ENCODE peak calls at places on chromosomes 6 and 20, in nine cellular contexts. O is A549, D is mucosa of descending colon, X is fibroblast of mammary gland, Q is transverse colon, W is uterus, V is heart right ventricle, N is HCT116, M is fibroblast of lung. P is an unnamed sample.

GRCh38 chr6:105302617-105303128 is 100.2 kb downstream of the PREP start:
- DNase-seq in O (no peak), D (no peak), X (no peak), Q (no peak), W (no peak), V (no peak), N (no peak), M (no peak), P (no peak)

GRCh38 chr6:116530436-116530835 is 15.0 kb downstream of the TRAPPC3L start:
- DNase-seq in O (no peak), D (no peak), X (no peak), Q (no peak), W (no peak), V (no peak), N (no peak), M (peak), P (no peak)

GRCh38 chr20:208937-209566 is 18.0 kb upstream of the DEFB129 start:
- DNase-seq in O (peak), D (peak), X (peak), Q (no peak), W (no peak), V (peak), N (peak), M (peak), P (no peak)

GRCh38 chr6:116265081-116265829 is 11.4 kb upstream of the TSPYL4 start:
- DNase-seq in O (no peak), D (peak), X (peak), Q (no peak), W (no peak), V (no peak), N (no peak), M (no peak), P (no peak)

GRCh38 chr6:13302751-13303667 is 25.3 kb downstream of the TBC1D7 start:
- DNase-seq in O (peak), D (peak), X (peak), Q (peak), W (peak), V (peak), N (peak), M (peak), P (peak)

GRCh38 chr6:17865243-17865642 is 122.2 kb downstream of the KIF13A start:
- DNase-seq in O (no peak), D (peak), X (no peak), Q (peak), W (peak), V (no peak), N (peak), M (no peak), P (peak)

GRCh38 chr20:60868316-60868891 is 383.7 kb upstream of the CDH4 start:
- DNase-seq in O (no peak), D (no peak), X (peak), Q (no peak), W (no peak), V (no peak), N (no peak), M (no peak), P (no peak)

GRCh38 chr20:62800314-62801259 is 4.0 kb upstream of the OGFR start:
- DNase-seq in O (no peak), D (no peak), X (no peak), Q (no peak), W (no peak), V (no peak), N (no peak), M (no peak), P (no peak)

GRCh38 chr6:169528755-169529154 is 173.1 kb downstream of the WDR27 start:
- DNase-seq in O (no peak), D (no peak), X (peak), Q (no peak), W (no peak), V (no peak), N (no peak), M (no peak), P (no peak)

GRCh38 chr6:32406857-32407256 is at the start of gene BTNL2:
- DNase-seq in O (no peak), D (no peak), X (no peak), Q (no peak), W (no peak), V (no peak), N (no peak), M (no peak), P (no peak)

GRCh38 chr20:36856691-36857635 is 19.0 kb upstream of the TLDC2 start:
- DNase-seq in O (no peak), D (peak), X (peak), Q (no peak), W (no peak), V (peak), N (no peak), M (peak), P (no peak)

GRCh38 chr6:409370-409972 is 17.9 kb downstream of the IRF4 start:
- DNase-seq in O (no peak), D (no peak), X (no peak), Q (no peak), W (no peak), V (no peak), N (no peak), M (no peak), P (no peak)

GRCh38 chr20:49397525-49397924 is 84.9 kb downstream of the KCNB1 start:
- DNase-seq in O (peak), D (no peak), X (peak), Q (no peak), W (no peak), V (no peak), N (no peak), M (peak), P (peak)

GRCh38 chr6:144156334-144156733 is 6.0 kb downstream of the STX11 start:
- DNase-seq in O (no peak), D (no peak), X (no peak), Q (no peak), W (no peak), V (no peak), N (no peak), M (peak), P (no peak)
- H3K4me3 ChIP-seq in O (no peak), D (no peak), X (no peak), Q (no peak), W (no peak), V (no peak), N (no peak), M (no peak), P (no peak)

GRCh38 chr6:73774311-73774766 is 78.3 kb downstream of the CD109 start:
- DNase-seq in O (peak), D (peak), X (peak), Q (peak), W (peak), V (peak), N (peak), M (peak), P (peak)
- H3K4me3 ChIP-seq in O (no peak), D (no peak), X (no peak), Q (no peak), W (no peak), V (no peak), N (no peak), M (no peak), P (no peak)

GRCh38 chr6:28977351-28978136 is 27.6 kb downstream of the ZNF311 start:
- DNase-seq in O (no peak), D (no peak), X (peak), Q (no peak), W (no peak), V (no peak), N (no peak), M (peak), P (no peak)
- H3K4me3 ChIP-seq in O (no peak), D (no peak), X (peak), Q (peak), W (no peak), V (no peak), N (no peak), M (no peak), P (no peak)

GRCh38 chr6:11681770-11682169 is 96.8 kb downstream of the ADTRP start:
- DNase-seq in O (no peak), D (no peak), X (no peak), Q (no peak), W (no peak), V (no peak), N (no peak), M (no peak), P (no peak)

GRCh38 chr6:11689847-11690246 is 88.8 kb downstream of the ADTRP start:
- DNase-seq in O (no peak), D (no peak), X (no peak), Q (no peak), W (no peak), V (no peak), N (no peak), M (no peak), P (no peak)

GRCh38 chr6:11682525-11682924 is 96.1 kb downstream of the ADTRP start:
- DNase-seq in O (no peak), D (no peak), X (peak), Q (no peak), W (no peak), V (no peak), N (no peak), M (peak), P (no peak)

GRCh38 chr6:11681357-11681756 is 97.2 kb downstream of the ADTRP start:
- DNase-seq in O (no peak), D (no peak), X (no peak), Q (no peak), W (no peak), V (no peak), N (no peak), M (no peak), P (no peak)

GRCh38 chr6:11685411-11686093 is 93.1 kb downstream of the ADTRP start:
- DNase-seq in O (peak), D (no peak), X (peak), Q (no peak), W (no peak), V (no peak), N (peak), M (no peak), P (peak)
- H3K4me3 ChIP-seq in O (no peak), D (no peak), X (no peak), Q (no peak), W (no peak), V (no peak), N (peak), M (no peak), P (no peak)

DNA sequence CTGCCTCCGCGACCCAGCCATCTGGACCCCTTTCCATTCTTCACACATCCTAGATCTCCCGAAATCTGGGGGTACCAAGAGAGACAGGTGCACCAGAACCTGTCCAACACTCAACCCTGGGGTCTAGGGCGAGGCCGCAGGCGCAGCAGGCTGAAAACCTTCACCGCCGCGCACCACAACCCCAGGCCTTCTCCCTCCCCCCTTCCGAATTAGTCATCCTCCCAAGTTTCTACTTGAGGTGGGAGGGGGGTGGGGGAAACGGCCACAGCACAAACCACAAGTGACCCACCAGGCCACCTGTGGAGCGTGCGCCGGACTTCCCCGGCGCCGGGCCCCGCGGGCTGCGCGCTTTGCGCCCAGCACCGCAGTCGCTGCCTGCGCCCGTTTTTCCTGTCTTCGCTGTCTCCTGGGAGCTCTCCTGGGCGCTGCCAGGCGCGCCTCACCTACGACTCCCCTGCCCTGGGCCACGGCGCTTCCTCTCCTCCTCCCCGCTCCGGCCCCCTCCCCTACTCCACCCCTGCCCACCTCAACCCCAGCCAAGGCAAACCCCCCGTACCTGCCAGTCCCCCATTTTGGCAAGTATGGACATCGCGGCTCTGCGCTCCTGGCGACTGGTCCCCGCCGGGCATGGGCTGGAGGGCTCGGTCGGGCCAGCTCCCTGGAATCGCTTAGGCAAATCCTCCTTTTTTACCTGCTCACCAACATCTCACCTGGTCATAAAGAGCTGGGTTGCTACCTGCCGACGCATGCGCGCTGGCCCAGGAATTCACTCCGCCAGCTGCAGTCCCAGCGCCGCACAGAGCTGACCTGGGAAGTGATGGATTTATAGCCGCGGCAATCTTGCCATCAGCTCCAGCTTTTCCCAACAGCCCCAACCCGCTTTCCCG is 4.2 kb upstream of the TFAP2A start:
- DNase-seq in O (no peak), D (no peak), X (no peak), Q (no peak), W (no peak), V (no peak), N (no peak), M (no peak), P (no peak)
- H3K4me3 ChIP-seq in O (no peak), D (no peak), X (no peak), Q (no peak), W (no peak), V (no peak), N (no peak), M (no peak), P (no peak)

GRCh38 chr6:73655341-73655917 is 1.6 kb upstream of the SLC17A5 start:
- DNase-seq in O (no peak), D (no peak), X (no peak), Q (no peak), W (no peak), V (no peak), N (no peak), M (no peak), P (no peak)
- H3K4me3 ChIP-seq in O (peak), D (no peak), X (no peak), Q (peak), W (no peak), V (no peak), N (peak), M (no peak), P (peak)

P was measured in SJSA1.